ENCODE peak calls at places on chromosomes 3 and 15, in five cellular contexts. O is IMR-90, W is mesendoderm, J is H1, C is H9. Q is an unnamed sample.

GRCh38 chr3:157906627-157907026 is 199.6 kb downstream of the SHOX2 start:
- DNase-seq in O (no peak), W (no peak), J (no peak), C (no peak), Q (no peak)

GRCh38 chr3:194661374-194661773 is 10.6 kb downstream of the LSG1 start:
- DNase-seq in O (no peak), W (no peak), J (no peak), C (no peak), Q (no peak)

GRCh38 chr3:170697803-170698350 is 112.0 kb upstream of the SLC7A14 start:
- DNase-seq in O (no peak), W (peak), J (no peak), C (no peak), Q (no peak)

GRCh38 chr15:81407151-81407550 is 33.1 kb upstream of the TMC3 start:
- DNase-seq in O (no peak), W (no peak), J (no peak), C (no peak), Q (no peak)

GRCh38 chr15:56758770-56759449 is 25.6 kb upstream of the ZNF280D start:
- DNase-seq in O (peak), W (peak), J (no peak), C (no peak), Q (no peak)

GRCh38 chr15:72846027-72846426 is 62.5 kb upstream of the ADPGK start:
- DNase-seq in O (no peak), W (no peak), J (no peak), C (no peak), Q (no peak)

GRCh38 chr15:39497759-39498565 is 82.9 kb upstream of the THBS1 start:
- DNase-seq in O (no peak), W (no peak), J (no peak), C (no peak), Q (no peak)

GRCh38 chr3:63042866-63043265 is 167.7 kb upstream of the CADPS start:
- DNase-seq in O (no peak), W (no peak), J (no peak), C (no peak), Q (no peak)

GRCh38 chr3:81485444-81485865 is 276.0 kb downstream of the GBE1 start:
- DNase-seq in O (peak), W (no peak), J (no peak), C (no peak), Q (no peak)

GRCh38 chr3:71537211-71537611 is 46.3 kb downstream of the FOXP1 start:
- DNase-seq in O (peak), W (no peak), J (no peak), C (no peak), Q (peak)

GRCh38 chr15:63043391-63044076 is 987 bp downstream of the TPM1 start:
- DNase-seq in O (no peak), W (no peak), J (no peak), C (no peak), Q (no peak)

GRCh38 chr15:62782896-62783295 is 259.7 kb upstream of the TPM1 start:
- DNase-seq in O (peak), W (no peak), J (no peak), C (no peak), Q (no peak)

GRCh38 chr3:102510663-102511062 is 75.8 kb downstream of the ZPLD1 start:
- DNase-seq in O (no peak), W (no peak), J (no peak), C (no peak), Q (no peak)

GRCh38 chr15:74400313-74400850 is 32.9 kb upstream of the CYP11A1 start:
- DNase-seq in O (no peak), W (no peak), J (no peak), C (no peak), Q (no peak)

GRCh38 chr3:58835075-58835474 is 168.5 kb upstream of the FAM3D start:
- DNase-seq in O (peak), W (no peak), J (no peak), C (no peak), Q (no peak)

GRCh38 chr15:47846911-47847310 is 129.6 kb downstream of the SEMA6D start:
- DNase-seq in O (no peak), W (no peak), J (no peak), C (no peak), Q (no peak)

GRCh38 chr15:47844437-47844836 is 127.1 kb downstream of the SEMA6D start:
- DNase-seq in O (no peak), W (no peak), J (no peak), C (no peak), Q (no peak)

GRCh38 chr15:47843124-47843663 is 125.9 kb downstream of the SEMA6D start:
- DNase-seq in O (no peak), W (peak), J (no peak), C (no peak), Q (no peak)

GRCh38 chr15:47846128-47846868 is 129.0 kb downstream of the SEMA6D start:
- DNase-seq in O (no peak), W (no peak), J (no peak), C (no peak), Q (no peak)
- H3K27ac ChIP-seq in O (no peak), W (no peak), J (no peak), C (no peak), Q (no peak)

GRCh38 chr3:126986001-126986400 is 3.1 kb downstream of the PLXNA1 start:
- DNase-seq in O (peak), W (no peak), J (no peak), C (no peak), Q (no peak)
- H3K4ac ChIP-seq in O (no peak), W (no peak), J (no peak), C (no peak), Q (no peak)

GRCh38 chr3:53773330-53773583 is 73.0 kb downstream of the CHDH start:
- DNase-seq in O (no peak), W (no peak), J (no peak), C (no peak), Q (no peak)

GRCh38 chr3:53775018-53775417 is 71.2 kb downstream of the CHDH start:
- DNase-seq in O (no peak), W (no peak), J (no peak), C (no peak), Q (no peak)

GRCh38 chr3:53774414-53774813 is 71.8 kb downstream of the CHDH start:
- DNase-seq in O (no peak), W (no peak), J (no peak), C (no peak), Q (no peak)

GRCh38 chr3:53773586-53774368 is 72.4 kb downstream of the CHDH start:
- DNase-seq in O (peak), W (peak), J (no peak), C (no peak), Q (no peak)

GRCh38 chr3:53772562-53773329 is 73.5 kb downstream of the CHDH start:
- DNase-seq in O (peak), W (no peak), J (no peak), C (no peak), Q (no peak)
- H3K27ac ChIP-seq in O (peak), W (no peak), J (no peak), C (no peak), Q (no peak)

DNA sequence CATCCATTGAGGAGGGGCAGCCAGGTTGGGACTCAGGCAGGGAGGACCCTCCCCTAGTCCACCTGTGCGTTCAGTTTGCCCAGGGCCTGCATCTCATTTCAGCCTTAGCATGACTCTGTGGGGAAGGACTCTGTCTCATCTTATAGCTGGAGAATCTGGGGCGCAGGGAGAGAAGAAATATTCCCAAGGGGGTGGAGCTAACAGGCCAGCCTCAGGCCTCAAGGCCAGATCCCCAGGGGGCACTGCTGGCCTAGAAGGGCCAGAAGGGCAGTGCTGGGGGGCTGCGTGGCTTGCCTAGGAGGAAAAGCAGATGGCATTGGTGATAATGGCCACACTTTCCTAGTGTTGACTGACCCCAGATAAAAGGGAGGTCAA is 10.9 kb downstream of the AMOTL2 start:
- DNase-seq in O (no peak), W (no peak), J (no peak), C (no peak), Q (no peak)
- H3K4ac ChIP-seq in O (peak), W (peak), J (peak), C (peak), Q (no peak)

DNA sequence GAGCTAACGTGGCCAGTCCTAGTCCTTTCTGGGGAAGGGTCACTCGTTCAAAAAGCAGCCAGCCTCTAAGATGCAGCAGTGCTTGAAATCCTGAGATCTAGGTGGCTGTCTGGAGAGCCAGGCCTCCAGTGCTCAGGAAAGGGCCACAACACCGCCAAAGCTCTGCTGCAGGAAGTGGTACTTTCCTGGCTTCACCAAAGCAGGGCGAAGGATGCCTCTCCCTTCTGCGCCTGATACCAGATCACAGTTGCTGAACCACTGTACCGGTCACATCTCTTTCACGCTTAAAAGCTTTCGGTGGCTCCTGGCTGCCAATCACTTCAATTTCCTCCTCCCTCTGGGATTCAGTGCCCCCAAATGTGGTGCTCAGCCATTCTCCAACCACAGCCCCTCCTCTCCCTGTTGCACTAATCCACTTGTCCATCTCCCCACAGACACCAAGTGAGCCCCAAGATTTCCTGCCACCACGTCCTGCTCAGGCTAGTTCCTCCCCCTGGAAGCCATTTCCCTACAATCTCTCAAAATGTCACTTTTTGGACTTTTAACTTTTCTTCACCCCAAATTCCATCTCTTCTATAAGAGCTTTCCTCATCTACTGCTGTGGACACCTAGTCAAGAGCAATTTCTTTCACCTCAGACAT is 103.9 kb upstream of the LPP start:
- DNase-seq in O (no peak), W (no peak), J (no peak), C (no peak), Q (no peak)
- H3K27ac ChIP-seq in O (no peak), W (no peak), J (no peak), C (no peak), Q (no peak)

DNA sequence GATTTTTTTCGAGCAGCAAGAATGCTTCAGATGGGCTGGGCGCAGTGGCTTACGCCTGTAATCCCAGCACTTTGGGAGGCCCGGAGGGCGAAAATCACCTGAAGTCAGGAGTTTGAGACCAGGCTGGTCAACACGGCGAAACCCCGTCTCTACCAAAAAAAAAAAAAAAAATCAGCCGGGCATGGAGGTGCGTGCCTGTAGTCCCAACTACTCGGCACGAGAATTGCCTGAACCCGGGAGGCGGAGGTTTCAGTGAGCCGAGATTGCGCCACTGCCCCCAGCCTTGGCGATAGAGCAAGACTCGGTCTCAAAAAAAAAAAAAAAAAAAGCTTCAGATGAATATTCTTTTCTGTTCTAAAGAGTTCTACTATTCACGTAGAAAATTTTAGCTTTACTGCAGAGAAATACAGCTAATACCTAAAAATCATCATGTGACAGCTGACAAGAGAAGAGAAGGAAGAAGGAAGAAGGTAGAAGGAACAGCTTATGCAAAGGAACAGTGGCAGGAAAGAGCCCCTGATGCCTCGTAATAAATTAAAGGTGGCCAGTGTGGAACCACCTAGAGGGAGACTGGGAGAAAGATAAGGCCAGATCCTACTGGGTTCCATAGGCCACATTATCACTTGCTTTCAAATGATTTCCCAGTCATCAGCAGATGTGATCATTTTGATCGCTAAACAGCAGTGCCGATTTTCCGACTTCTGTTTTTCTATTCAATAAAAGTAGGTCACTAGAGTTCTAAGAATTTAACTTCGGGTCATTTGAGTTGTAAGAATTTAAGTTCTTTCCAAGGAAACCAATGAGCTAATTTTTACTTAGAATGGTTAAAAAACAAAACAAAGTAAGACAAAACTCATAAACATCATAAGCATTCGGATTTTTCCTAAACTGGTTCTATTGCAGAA is 1.5 kb downstream of the CMTM6 start:
- DNase-seq in O (no peak), W (peak), J (no peak), C (no peak), Q (no peak)
- H3K4ac ChIP-seq in O (no peak), W (no peak), J (no peak), C (no peak), Q (no peak)

GRCh38 chr15:70752142-70752754 is 11.1 kb downstream of the UACA start:
- DNase-seq in O (no peak), W (no peak), J (no peak), C (no peak), Q (no peak)
- H3K27ac ChIP-seq in O (no peak), W (no peak), J (no peak), C (no peak), Q (no peak)